ENCODE peak calls at places on chromosomes 6 and 20, in four cellular contexts. C, H, Q and B are unnamed samples.

GRCh38 chr6:100296810-100297544 is 167.7 kb downstream of the SIM1 start:
- DNase-seq in H (no peak), Q (no peak), C (no peak), B (no peak)

GRCh38 chr20:31602779-31603441 is 2.2 kb upstream of the ID1 start:
- DNase-seq in Q (no peak), H (peak; percentile 35), C (no peak), B (no peak)

GRCh38 chr6:84455630-84456029 is 228.2 kb upstream of the CEP162 start:
- DNase-seq in Q (no peak), C (no peak), H (no peak), B (no peak)

GRCh38 chr6:100462990-100463684 is 1.6 kb downstream of the SIM1 start:
- DNase-seq in Q (no peak), H (no peak), C (no peak), B (no peak)

GRCh38 chr6:73942581-73942980 is 246.6 kb downstream of the CD109 start:
- DNase-seq in C (no peak), H (no peak), Q (no peak), B (no peak)

GRCh38 chr6:75611702-75612375 is 10.2 kb downstream of the SENP6 start:
- DNase-seq in C (no peak), Q (no peak), H (no peak), B (no peak)

GRCh38 chr20:15842872-15843271 is 730.4 kb downstream of the KIF16B start:
- DNase-seq in Q (no peak), C (no peak), H (no peak), B (no peak)

GRCh38 chr6:2485116-2485515 is 239.7 kb upstream of the GMDS start:
- DNase-seq in C (no peak), Q (no peak), H (no peak), B (no peak)

GRCh38 chr6:156885562-156885961 is 108.4 kb downstream of the ARID1B start:
- DNase-seq in Q (no peak), C (no peak), H (no peak), B (no peak)

GRCh38 chr6:156884306-156884705 is 107.1 kb downstream of the ARID1B start:
- DNase-seq in H (no peak), C (no peak), Q (no peak), B (no peak)

GRCh38 chr6:156881687-156882629 is 104.8 kb downstream of the ARID1B start:
- DNase-seq in H (no peak), Q (no peak), C (no peak), B (no peak)

GRCh38 chr6:156886409-156886808 is 109.2 kb downstream of the ARID1B start:
- DNase-seq in C (no peak), H (peak; percentile 41), Q (no peak), B (no peak)

GRCh38 chr6:156883497-156884252 is 106.5 kb downstream of the ARID1B start:
- DNase-seq in H (no peak), C (no peak), Q (no peak), B (no peak)
- H3K27ac ChIP-seq in H (no peak overlapping the region), C (no peak overlapping the region), Q (no peak overlapping the region), B (no peak overlapping the region)

GRCh38 chr20:41136695-41137411 is 490 bp upstream of the PLCG1 start:
- DNase-seq in Q (peak; percentile 91), C (peak; percentile 90), H (peak; percentile 56), B (peak; percentile 88)
- TF ChIP-seq CTCF in Q (no peak), C (no peak), H (no peak), B (no peak)

GRCh38 chr6:27679968-27680694 is 207.2 kb upstream of the ZNF184 start:
- DNase-seq in C (no peak), Q (no peak), H (no peak), B (no peak)
- H3K4me3 ChIP-seq in C (peak overlapping the region; percentile 22), Q (no peak overlapping the region), H (no peak overlapping the region), B (peak overlapping the region; percentile 20)

DNA sequence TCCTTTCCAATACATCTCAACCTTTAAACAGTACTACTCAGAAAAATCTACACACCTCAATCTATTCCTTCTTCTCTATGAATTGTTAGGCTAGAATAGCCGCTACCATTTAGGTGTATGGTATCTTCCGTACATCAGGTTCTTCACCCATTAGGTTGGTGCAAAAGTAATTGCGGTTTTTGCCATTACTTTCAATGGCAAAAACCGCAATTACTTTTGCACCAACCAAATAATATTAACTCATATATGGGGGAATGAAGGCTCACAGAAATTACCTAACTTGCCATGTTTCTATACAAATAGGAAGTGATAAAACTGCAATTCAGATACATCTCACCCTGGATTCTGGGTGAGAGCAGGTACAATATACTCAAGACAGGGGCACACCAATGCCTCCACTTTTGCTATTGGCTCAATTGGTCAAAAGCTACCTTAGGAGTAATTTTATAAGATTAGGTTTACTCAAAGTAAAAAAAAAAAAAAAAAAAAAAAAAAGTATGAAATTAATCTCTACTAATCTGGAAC is 37.7 kb upstream of the ARHGAP18 start:
- DNase-seq in C (no peak), Q (no peak), H (no peak), B (no peak)
- H3K27ac ChIP-seq in C (no peak overlapping the region), Q (no peak overlapping the region), H (no peak overlapping the region), B (peak overlapping the region; percentile 83)

GRCh38 chr6:134105903-134106302 is 53.5 kb upstream of the SLC2A12 start:
- DNase-seq in Q (no peak), C (no peak), H (no peak), B (no peak)
- TF ChIP-seq CTCF in Q (no peak), C (no peak), H (no peak), B (no peak)

DNA sequence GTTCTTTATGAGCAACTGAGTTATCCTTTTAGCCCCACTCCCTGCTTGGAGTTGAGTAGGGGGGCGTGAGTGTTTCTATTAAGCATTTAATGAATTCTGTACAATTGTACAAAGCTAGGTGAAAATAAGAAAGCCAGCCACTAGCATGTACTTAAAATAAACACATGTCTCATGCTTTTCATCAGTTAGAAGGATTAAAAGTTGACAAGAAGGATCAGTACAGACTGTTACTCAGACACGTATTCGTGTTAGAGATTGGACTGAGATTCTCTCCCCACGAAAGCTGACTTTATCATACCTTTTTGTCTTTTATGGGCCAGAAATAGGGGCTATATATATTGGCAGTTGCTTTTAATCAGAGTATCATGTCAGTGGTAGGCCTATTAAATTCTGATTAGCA is 1.7 kb downstream of the HSF2 start:
- DNase-seq in C (no peak), Q (no peak), H (no peak), B (no peak)
- H3K4me3 ChIP-seq in C (peak overlapping the region; percentile 92), Q (no peak overlapping the region), H (no peak overlapping the region), B (no peak overlapping the region)

DNA sequence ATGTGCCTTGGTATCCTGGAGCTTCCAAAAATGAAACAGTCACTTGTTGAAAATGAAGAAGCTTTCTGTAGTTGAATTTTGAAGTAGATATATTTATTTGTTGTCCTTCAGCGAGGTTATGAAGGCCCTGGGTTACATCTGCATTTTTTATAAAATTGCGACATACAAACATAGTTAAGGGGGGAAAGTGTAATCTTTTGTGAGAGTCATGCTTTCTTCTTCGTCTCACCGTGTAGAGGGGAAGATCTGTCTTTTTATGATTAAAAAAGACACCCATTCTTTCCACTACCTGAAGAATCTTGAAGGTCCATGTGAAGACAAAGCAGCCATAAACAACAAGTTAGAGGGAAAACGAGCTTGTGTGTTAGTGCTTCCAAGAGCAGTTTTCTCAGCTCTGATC is 37.0 kb downstream of the RREB1 start:
- DNase-seq in H (peak; percentile 56), C (no peak), Q (no peak), B (no peak)
- H3K27ac ChIP-seq in H (peak overlapping the region; percentile 96), C (peak overlapping the region; percentile 86), Q (peak overlapping the region; percentile 56), B (peak overlapping the region; percentile 72)